ENCODE peak calls at places on chromosomes 12 and 14, in nine cellular contexts. H is heart right ventricle; X is astrocyte of the spinal cord; C is pancreas; G is CD4-positive, alpha-beta T cell; J is LNCaP clone FGC; N is progenitor cell of endocrine pancreas; W is IMR-90; M is SK-N-SH. R is an unnamed sample.

GRCh38 chr14:89249296-89249565 is 167.8 kb downstream of the FOXN3 start:
- DNase-seq in H (no peak), G (no peak), C (no peak), X (no peak), N (no peak), J (no peak), W (peak), M (no peak), R (no peak)

GRCh38 chr12:113903381-113903863 is 62.7 kb downstream of the RBM19 start:
- DNase-seq in M (no peak), J (no peak), W (peak), N (no peak), X (no peak), G (no peak), H (no peak), C (no peak), R (no peak)

GRCh38 chr12:85016423-85016822 is 19.7 kb downstream of the TSPAN19 start:
- DNase-seq in W (peak), C (no peak), G (no peak), H (no peak), J (no peak), X (peak), M (no peak), N (no peak), R (no peak)

GRCh38 chr14:20934148-20934762 is 21.0 kb upstream of the RNASE2 start:
- DNase-seq in N (peak), H (peak), M (peak), X (no peak), C (peak), J (peak), W (no peak), G (no peak), R (no peak)

GRCh38 chr12:129145381-129145780 is 292.1 kb downstream of the GLT1D1 start:
- DNase-seq in G (no peak), C (no peak), J (no peak), N (no peak), M (no peak), X (no peak), H (no peak), W (no peak), R (no peak)

GRCh38 chr14:77376380-77376770 is 519 bp downstream of the TMED8 start:
- DNase-seq in H (no peak), M (peak), X (peak), J (no peak), G (no peak), W (no peak), C (peak), N (no peak), R (peak)

GRCh38 chr12:65327207-65328076 is 49.0 kb downstream of the MSRB3 start:
- DNase-seq in H (no peak), N (no peak), C (no peak), M (no peak), W (peak), G (no peak), J (no peak), X (peak), R (no peak)

GRCh38 chr12:125015680-125016310 is 22.4 kb downstream of the BRI3BP start:
- DNase-seq in W (no peak), X (peak), J (no peak), C (no peak), M (no peak), N (no peak), H (no peak), G (no peak), R (peak)

GRCh38 chr14:52610187-52610586 is 57.6 kb downstream of the GPR137C start:
- DNase-seq in W (no peak), M (no peak), C (no peak), H (no peak), J (no peak), G (no peak), X (no peak), N (no peak), R (no peak)

GRCh38 chr14:38039526-38039925 is 168.2 kb upstream of the SSTR1 start:
- DNase-seq in C (no peak), N (no peak), J (no peak), G (no peak), W (peak), H (no peak), X (no peak), M (no peak), R (no peak)

GRCh38 chr14:96271421-96271762 is 15.4 kb downstream of the BDKRB1 start:
- DNase-seq in M (no peak), W (no peak), G (no peak), H (no peak), J (no peak), C (no peak), X (no peak), N (no peak), R (no peak)

GRCh38 chr14:52740751-52741150 is 10.8 kb downstream of the STYX start:
- DNase-seq in G (no peak), M (no peak), N (no peak), C (no peak), H (no peak), W (no peak), J (no peak), X (no peak), R (no peak)

GRCh38 chr12:130835011-130835410 is 4.0 kb downstream of the STX2 start:
- DNase-seq in W (no peak), M (no peak), G (no peak), X (no peak), C (no peak), J (no peak), H (no peak), N (no peak), R (no peak)

GRCh38 chr14:71582705-71583104 is 349.5 kb upstream of the RGS6 start:
- DNase-seq in J (no peak), H (no peak), C (no peak), W (peak), M (no peak), N (no peak), X (peak), G (no peak), R (no peak)

GRCh38 chr14:31360919-31361662 is 59.3 kb downstream of the HEATR5A start:
- DNase-seq in M (no peak), G (no peak), X (peak), H (no peak), C (no peak), W (peak), J (no peak), N (no peak), R (no peak)

GRCh38 chr12:103806807-103807206 is 34.2 kb downstream of the NT5DC3 start:
- DNase-seq in J (no peak), W (no peak), X (no peak), M (no peak), G (no peak), C (no peak), N (no peak), H (no peak), R (no peak)

GRCh38 chr14:103680491-103681231 is 34.6 kb downstream of the XRCC3 start:
- DNase-seq in W (no peak), H (no peak), J (no peak), C (no peak), X (no peak), N (no peak), G (no peak), M (no peak), R (no peak)

GRCh38 chr14:54881761-54882401 is 20.7 kb downstream of the GCH1 start:
- DNase-seq in H (no peak), N (no peak), X (peak), G (no peak), M (no peak), C (no peak), W (peak), J (no peak), R (no peak)

GRCh38 chr14:105841022-105842009 is 314.9 kb downstream of the TMEM121 start:
- DNase-seq in M (no peak), N (no peak), W (no peak), C (no peak), X (no peak), H (no peak), G (no peak), J (no peak), R (no peak)

GRCh38 chr14:86404425-86404824 is 874.5 kb downstream of the FLRT2 start:
- DNase-seq in W (peak), X (no peak), M (no peak), C (no peak), J (no peak), N (no peak), G (no peak), H (no peak), R (no peak)

GRCh38 chr12:29519585-29520182 is 22.2 kb upstream of the OVCH1 start:
- DNase-seq in X (peak), G (no peak), J (peak), M (peak), W (peak), C (no peak), H (no peak), N (no peak), R (no peak)

GRCh38 chr14:53183611-53184010 is 30.5 kb upstream of the DDHD1 start:
- DNase-seq in X (no peak), C (no peak), W (no peak), M (no peak), J (no peak), N (no peak), H (no peak), G (no peak), R (no peak)

GRCh38 chr12:115185529-115185928 is 501.6 kb upstream of the TBX3 start:
- DNase-seq in N (no peak), W (peak), C (no peak), G (no peak), H (no peak), J (no peak), M (no peak), X (no peak), R (no peak)

GRCh38 chr12:44640831-44641230 is 235.3 kb downstream of the NELL2 start:
- DNase-seq in X (no peak), M (no peak), G (no peak), J (no peak), H (no peak), W (no peak), N (no peak), C (no peak), R (no peak)

GRCh38 chr12:52191841-52192791 is at the start of gene KRT80:
- DNase-seq in W (peak), G (no peak), N (no peak), X (peak), C (peak), M (peak), H (peak), J (peak), R (no peak)

DNA sequence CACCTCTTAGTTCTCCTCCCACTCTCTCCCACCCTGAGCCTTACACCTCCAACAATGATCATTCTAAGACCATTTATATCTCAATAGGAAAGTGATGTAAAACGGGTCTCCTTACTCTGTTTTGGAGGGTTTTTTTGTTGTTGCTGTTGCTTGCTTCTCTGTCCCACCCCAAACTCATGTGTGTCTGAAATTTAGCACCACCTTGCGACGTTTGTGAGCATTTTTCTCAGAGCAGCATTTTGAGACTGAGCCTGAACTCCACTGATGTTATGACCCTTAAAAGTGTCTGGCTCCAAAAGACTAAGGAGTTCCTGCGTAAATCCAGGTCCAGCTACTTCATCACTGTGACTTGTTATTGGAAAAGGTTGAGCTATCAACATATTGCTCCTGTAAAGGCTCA is 155.0 kb downstream of the DAD1 start:
- DNase-seq in G (no peak), J (no peak), X (no peak), M (no peak), C (no peak), H (no peak), N (no peak), W (no peak), R (no peak)
- TF ChIP-seq CTCF in G (no peak), J (no peak), X (no peak), M (peak), C (no peak), H (no peak), N (peak), W (no peak), R (no peak)

GRCh38 chr12:121230538-121230907 is 20.6 kb downstream of the P2RX4 start:
- DNase-seq in C (peak), J (no peak), N (no peak), X (no peak), W (no peak), H (no peak), M (no peak), G (no peak), R (no peak)
- TF ChIP-seq CTCF in C (no peak), J (no peak), N (no peak), X (no peak), W (no peak), H (peak), M (no peak), G (no peak), R (no peak)

DNA sequence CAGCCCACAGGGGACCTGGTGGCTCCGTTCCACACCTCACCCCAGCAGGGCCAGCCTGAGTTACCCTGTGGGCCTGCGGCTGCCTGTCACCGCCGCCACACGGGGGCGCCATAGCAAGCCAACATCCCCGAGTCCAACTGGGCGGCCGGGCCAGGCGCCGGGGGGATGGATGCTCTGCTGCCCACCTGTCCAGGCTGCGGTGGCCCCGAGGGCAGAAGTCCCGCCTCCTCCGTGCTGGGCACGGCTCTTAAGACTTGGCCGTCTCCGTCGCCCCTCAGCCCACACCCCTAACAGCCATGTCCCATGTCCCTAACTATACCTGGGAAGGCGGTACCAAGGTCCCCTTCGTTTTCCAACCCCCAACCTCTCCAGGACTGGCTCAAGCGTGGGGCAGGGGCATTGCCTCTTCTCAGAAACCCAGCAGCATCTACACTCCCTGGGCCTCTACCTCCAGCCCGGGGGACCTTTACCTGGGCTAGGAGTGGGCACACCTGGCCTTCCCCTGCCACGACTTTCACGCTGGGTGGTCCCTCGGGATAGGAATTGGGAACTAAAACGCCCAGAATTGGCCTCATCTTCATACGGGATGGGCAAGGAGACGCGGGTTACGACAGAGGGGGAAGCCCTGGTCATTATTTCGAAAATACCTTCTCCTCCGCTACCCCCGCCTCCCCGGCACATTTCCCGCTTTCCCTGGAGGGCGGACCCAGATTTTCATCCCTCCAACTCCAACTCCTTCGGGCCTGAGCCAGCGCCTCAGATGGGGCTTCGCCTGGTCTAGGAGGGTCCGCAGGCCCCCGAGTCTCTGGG is 1.1 kb upstream of the CYP46A1 start:
- DNase-seq in X (peak), N (peak), W (peak), M (peak), H (peak), C (peak), G (peak), J (no peak), R (peak)
- TF ChIP-seq CTCF in X (peak), N (peak), W (peak), M (peak), H (peak), C (peak), G (peak), J (peak), R (peak)

DNA sequence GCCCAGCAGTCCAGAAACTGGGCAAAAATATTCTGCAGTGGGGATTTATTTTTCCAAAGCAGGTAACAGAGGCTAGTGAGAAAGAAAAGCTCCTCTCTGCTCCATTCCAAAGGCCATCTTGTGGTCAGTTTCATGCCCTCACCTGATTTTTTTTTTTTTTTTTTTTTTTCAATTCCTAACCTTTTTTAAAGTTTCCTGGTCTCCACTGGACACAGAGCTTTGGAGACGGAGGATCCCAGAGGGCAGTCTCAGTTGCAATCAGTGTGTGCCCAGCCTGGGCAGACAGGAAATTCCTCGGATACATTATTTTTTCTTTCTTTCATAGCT is 178.7 kb upstream of the BCL2L14 start:
- DNase-seq in H (no peak), W (no peak), J (no peak), N (no peak), M (no peak), C (no peak), G (no peak), X (no peak), R (no peak)
- TF ChIP-seq CTCF in H (peak), W (no peak), J (peak), N (peak), M (peak), C (no peak), G (no peak), X (peak), R (no peak)

GRCh38 chr14:102116361-102117180 is 23.1 kb upstream of the WDR20 start:
- DNase-seq in M (no peak), W (no peak), H (no peak), X (no peak), G (no peak), J (no peak), N (no peak), C (no peak), R (no peak)
- TF ChIP-seq CTCF in M (no peak), W (no peak), H (no peak), X (no peak), G (no peak), J (no peak), N (no peak), C (no peak), R (no peak)

DNA sequence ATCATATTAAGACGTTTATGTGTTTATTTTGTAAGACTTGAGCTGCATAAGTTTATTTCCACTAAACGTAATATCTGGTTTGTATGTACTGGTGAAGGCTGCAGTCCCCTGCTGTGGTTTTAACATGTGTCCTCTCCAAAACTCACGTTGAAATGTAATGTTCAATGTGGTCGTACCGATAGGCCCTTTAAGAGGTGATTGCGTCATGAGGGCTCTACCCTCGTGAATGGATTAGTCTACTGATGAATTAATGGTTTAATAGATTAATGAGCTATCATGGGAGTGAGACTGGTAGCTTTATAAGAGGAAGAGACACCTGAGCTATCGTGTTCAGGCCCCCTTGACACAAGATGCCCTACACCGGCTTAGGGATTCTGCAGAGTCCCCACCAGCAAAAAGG is 14.9 kb downstream of the LRIG3 start:
- DNase-seq in H (no peak), X (no peak), C (no peak), J (no peak), M (no peak), W (no peak), G (no peak), N (no peak), R (no peak)
- TF ChIP-seq CTCF in H (no peak), X (no peak), C (no peak), J (no peak), M (no peak), W (no peak), G (no peak), N (no peak), R (no peak)

DNA sequence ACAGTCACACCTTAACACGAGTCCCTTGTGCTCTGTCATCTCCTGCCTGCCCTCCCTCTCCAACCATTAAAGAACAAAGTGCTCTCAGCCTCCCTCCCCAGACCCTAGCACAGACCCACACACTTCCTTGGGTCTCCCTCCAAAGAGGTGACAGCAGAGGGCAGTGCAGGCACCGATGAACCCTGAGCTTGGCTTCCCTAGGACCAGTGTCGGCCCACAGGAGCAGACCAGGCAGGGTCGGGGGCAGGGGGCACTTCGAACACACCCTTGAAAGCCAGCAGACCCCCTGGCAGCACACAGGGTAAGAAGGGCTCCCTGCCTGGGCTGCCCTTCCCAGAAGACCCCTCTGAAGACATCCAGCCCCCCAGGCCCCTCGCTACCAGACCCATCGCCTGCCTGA is 7.0 kb downstream of the CDK2AP1 start:
- DNase-seq in M (peak), J (no peak), G (no peak), W (no peak), X (no peak), H (no peak), N (no peak), C (no peak), R (no peak)
- TF ChIP-seq CTCF in M (no peak), J (no peak), G (no peak), W (no peak), X (peak), H (no peak), N (no peak), C (no peak), R (peak)

DNA sequence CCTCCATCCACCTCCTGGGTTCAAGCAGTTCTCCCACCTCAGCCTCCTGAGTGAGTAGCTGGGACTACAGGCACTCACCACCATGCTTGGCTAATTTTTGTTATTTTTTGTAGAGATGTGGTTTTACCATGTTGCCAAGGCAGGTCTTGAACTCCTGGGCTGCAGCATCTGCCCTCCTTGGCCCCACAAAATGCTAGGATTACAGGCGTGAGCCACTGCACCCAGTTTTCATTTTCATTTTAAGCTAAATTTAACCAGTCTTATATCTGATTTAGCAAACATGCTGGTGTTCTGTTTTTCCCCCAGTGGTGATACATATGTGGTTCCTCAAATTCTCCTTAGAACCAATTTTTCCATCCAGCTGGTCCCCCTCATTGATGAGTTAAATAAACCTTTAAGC is 43.8 kb upstream of the BICD1 start:
- DNase-seq in W (no peak), C (no peak), H (no peak), M (peak), J (no peak), N (no peak), X (no peak), G (no peak), R (no peak)
- TF ChIP-seq CTCF in W (no peak), C (no peak), H (no peak), M (no peak), J (no peak), N (peak), X (no peak), G (no peak), R (no peak)